ENCODE peak calls at places on chromosome 15, in nine cellular contexts. H is endothelial cell; S is globus pallidus; B is HEK293T; T is activated CD4-positive, alpha-beta T cell treated with anti-CD3 and anti-CD28 coated beads, Interleukin-2, amount 10 ng/mL, durations not matched to agents 7 days and 5 days; W is amniotic epithelial cell; F is GM03348; Q is astrocyte of the spinal cord; Y is amniotic stem cell. A is an unnamed sample.

GRCh38 chr15:45948226-45948625 is 313.4 kb downstream of the SQOR start:
- DNase-seq in H (no peak), S (no peak), B (no peak), T (peak; percentile 42), W (no peak), F (no peak), Q (peak; percentile 39), Y (no peak), A (no peak)

GRCh38 chr15:55681631-55682030 is 61.3 kb downstream of the PRTG start:
- DNase-seq in H (no peak), S (no peak), B (no peak), T (no peak), W (no peak), F (no peak), Q (no peak), Y (no peak), A (no peak)

GRCh38 chr15:90049030-90049429 is 47.9 kb downstream of the ZNF710 start:
- DNase-seq in H (no peak), S (no peak), B (no peak), T (no peak), W (peak; percentile 28), F (no peak), Q (no peak), Y (no peak), A (no peak)

GRCh38 chr15:73677146-73677607 is 7.0 kb upstream of the CD276 start:
- DNase-seq in H (peak; percentile 55), S (no peak), B (peak; percentile 72), T (peak; percentile 60), W (peak; percentile 69), F (peak; percentile 77), Q (peak; percentile 63), Y (peak; percentile 15), A (peak; percentile 56)

GRCh38 chr15:98799991-98800390 is 151.7 kb downstream of the IGF1R start:
- DNase-seq in H (no peak), S (no peak), B (no peak), T (no peak), W (no peak), F (no peak), Q (peak; percentile 46), Y (no peak), A (no peak)

GRCh38 chr15:59294961-59295741 is 77.5 kb downstream of the MYO1E start:
- DNase-seq in H (no peak), S (no peak), B (no peak), T (no peak), W (peak; percentile 87), F (peak; percentile 74), Q (peak; percentile 95), Y (peak; percentile 70), A (no peak)

GRCh38 chr15:69820819-69821218 is 276.9 kb downstream of the TLE3 start:
- DNase-seq in H (no peak), S (no peak), B (no peak), T (no peak), W (no peak), F (no peak), Q (peak; percentile 82), Y (no peak), A (peak; percentile 38)

GRCh38 chr15:53359038-53359437 is 400.4 kb downstream of the WDR72 start:
- DNase-seq in H (no peak), S (no peak), B (no peak), T (no peak), W (no peak), F (no peak), Q (no peak), Y (no peak), A (no peak)

GRCh38 chr15:90115783-90116182 is 13.5 kb upstream of the IDH2 start:
- DNase-seq in H (no peak), S (no peak), B (no peak), T (no peak), W (no peak), F (no peak), Q (no peak), Y (no peak), A (no peak)

GRCh38 chr15:31457631-31458526 is 131.2 kb downstream of the KLF13 start:
- DNase-seq in H (no peak), S (no peak), B (no peak), T (no peak), W (peak; percentile 90), F (peak; percentile 83), Q (peak; percentile 58), Y (no peak), A (no peak)

GRCh38 chr15:65077981-65078352 is 1.4 kb downstream of the KBTBD13 start:
- DNase-seq in H (peak; percentile 74), S (no peak), B (no peak), T (peak; percentile 58), W (no peak), F (peak; percentile 79), Q (peak; percentile 47), Y (no peak), A (no peak)

GRCh38 chr15:40161693-40162401 is 978 bp downstream of the BUB1B start:
- DNase-seq in H (no peak), S (no peak), B (no peak), T (no peak), W (no peak), F (no peak), Q (no peak), Y (no peak), A (no peak)

GRCh38 chr15:100769043-100769974 is 110.3 kb upstream of the ALDH1A3 start:
- DNase-seq in H (no peak), S (no peak), B (no peak), T (no peak), W (no peak), F (peak; percentile 2), Q (no peak), Y (no peak), A (no peak)

GRCh38 chr15:55954862-55955605 is 38.4 kb downstream of the NEDD4 start:
- DNase-seq in H (no peak), S (no peak), B (no peak), T (no peak), W (no peak), F (no peak), Q (no peak), Y (no peak), A (no peak)

GRCh38 chr15:76976572-76977270 is 18.2 kb upstream of the PSTPIP1 start:
- DNase-seq in H (no peak), S (no peak), B (no peak), T (peak; percentile 30), W (no peak), F (no peak), Q (no peak), Y (no peak), A (no peak)

GRCh38 chr15:101523560-101523940 is 34.0 kb upstream of the PCSK6 start:
- DNase-seq in H (no peak), S (peak; percentile 97), B (no peak), T (no peak), W (no peak), F (no peak), Q (no peak), Y (no peak), A (no peak)

GRCh38 chr15:24858737-24859601 is 95.8 kb upstream of the SNRPN start:
- DNase-seq in H (no peak), S (no peak), B (no peak), T (no peak), W (no peak), F (peak; percentile 34), Q (peak; percentile 29), Y (no peak), A (peak; percentile 72)

GRCh38 chr15:48041454-48041853 is 79.3 kb upstream of the SLC24A5 start:
- DNase-seq in H (no peak), S (no peak), B (no peak), T (no peak), W (no peak), F (no peak), Q (no peak), Y (no peak), A (no peak)

GRCh38 chr15:78453447-78453846 is 15.4 kb downstream of the IREB2 start:
- DNase-seq in H (no peak), S (peak; percentile 31), B (no peak), T (no peak), W (no peak), F (no peak), Q (no peak), Y (no peak), A (no peak)

GRCh38 chr15:64842986-64843561 is 1.4 kb downstream of the PLEKHO2 start:
- DNase-seq in H (peak; percentile 32), S (no peak), B (no peak), T (no peak), W (peak; percentile 57), F (peak; percentile 64), Q (peak; percentile 49), Y (no peak), A (no peak)

GRCh38 chr15:89963301-89964288 is 37.5 kb upstream of the ZNF710 start:
- DNase-seq in H (no peak), S (peak; percentile 43), B (no peak), T (no peak), W (no peak), F (no peak), Q (no peak), Y (no peak), A (no peak)

GRCh38 chr15:72174551-72175165 is 22.9 kb downstream of the GRAMD2A start:
- DNase-seq in H (no peak), S (no peak), B (no peak), T (no peak), W (no peak), F (no peak), Q (no peak), Y (no peak), A (no peak)